ENCODE peak calls at places on chromosomes 7 and 10, in five cellular contexts. X is H1, B is GM12878, E is K562, C is HepG2. H is an unnamed sample. For H3K79me2, the result is how much of the 10 kb centered on the place peaks cover.

GRCh38 chr7:1961776-1962276 is 270.9 kb downstream of the MAD1L1 start:
- DNase-seq in X (no peak), B (peak), E (peak), C (no peak), H (no peak)

GRCh38 chr7:150451097-150451793 is 815 bp downstream of the GIMAP8 start:
- DNase-seq in X (no peak), B (peak), E (no peak), C (no peak), H (no peak)

GRCh38 chr7:151801291-151801690 is 75.6 kb downstream of the PRKAG2 start:
- DNase-seq in X (no peak), B (no peak), E (no peak), C (no peak), H (no peak)

GRCh38 chr7:69276011-69276729 is 322.1 kb upstream of the AUTS2 start:
- DNase-seq in X (no peak), B (no peak), E (no peak), C (no peak), H (no peak)

GRCh38 chr7:93036807-93037206 is 81.0 kb downstream of the SAMD9 start:
- DNase-seq in X (no peak), B (peak), E (no peak), C (no peak), H (no peak)

GRCh38 chr10:128080641-128081040 is 45.6 kb downstream of the MKI67 start:
- DNase-seq in X (no peak), B (no peak), E (no peak), C (no peak), H (no peak)

GRCh38 chr7:142866361-142867096 is 11.7 kb downstream of the EPHB6 start:
- DNase-seq in X (no peak), B (no peak), E (peak), C (peak), H (peak)

GRCh38 chr7:100705341-100705752 is 574 bp upstream of the POP7 start:
- DNase-seq in X (peak), B (peak), E (peak), C (peak), H (peak)

GRCh38 chr10:47101807-47102206 is 190.6 kb downstream of the PTPN20 start:
- DNase-seq in X (no peak), B (no peak), E (no peak), C (no peak), H (no peak)

GRCh38 chr7:29177963-29178612 is 16.5 kb upstream of the CHN2 start:
- DNase-seq in X (no peak), B (no peak), E (no peak), C (no peak), H (no peak)

DNA sequence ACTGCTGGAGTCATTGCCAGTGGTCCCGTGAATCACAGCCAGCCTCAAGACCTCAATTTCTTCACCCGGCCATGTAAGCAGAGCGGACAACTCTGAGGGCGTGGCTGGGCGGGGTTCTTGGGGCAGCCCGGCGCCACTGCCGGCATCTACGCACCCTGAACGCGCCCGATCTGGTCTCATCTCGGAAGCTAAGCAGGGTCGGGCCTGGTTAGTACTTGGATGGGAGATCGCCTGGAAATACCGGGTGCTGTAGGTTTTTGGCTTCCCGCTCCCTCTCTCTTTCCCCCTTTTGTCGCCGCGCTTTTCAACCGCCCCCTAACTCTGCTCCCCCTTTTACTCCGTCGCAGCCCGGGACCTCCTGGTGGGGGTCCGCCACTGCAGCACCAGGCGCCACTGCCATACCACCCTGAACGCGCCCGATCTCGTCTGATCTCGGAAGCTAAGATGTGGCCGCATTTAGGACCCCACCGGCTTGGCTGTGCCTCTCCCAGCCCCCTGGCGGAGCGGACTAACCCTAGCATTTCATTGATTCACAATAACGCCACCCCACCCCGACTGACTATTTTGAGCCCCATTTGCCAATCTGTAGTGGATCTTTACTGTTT is 25.3 kb downstream of the GARIN1A start:
- DNase-seq in X (no peak), B (no peak), E (peak), C (peak), H (peak)
- TF ChIP-seq CHD2 in X (no peak), B (no peak), E (peak), C (no peak), H (peak)

DNA sequence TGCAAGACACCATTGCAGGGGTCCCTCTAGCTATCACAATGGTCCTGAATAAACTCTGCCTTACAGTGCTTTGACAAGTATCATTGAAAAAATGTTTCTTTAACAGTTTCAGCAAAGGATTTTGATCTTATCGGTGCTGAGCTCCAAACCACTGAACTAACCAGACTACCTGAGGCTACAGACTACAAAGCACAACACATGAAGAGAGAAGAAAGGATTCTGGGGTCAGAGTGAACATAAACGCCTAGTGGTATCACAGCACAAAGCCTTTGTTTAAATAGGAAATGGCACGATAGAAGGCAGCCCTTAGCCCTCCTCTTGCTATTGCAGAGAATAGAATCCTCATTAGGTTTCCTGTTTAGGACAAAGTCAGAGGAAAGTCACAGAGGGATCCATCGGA is 71.7 kb downstream of the XPNPEP1 start:
- DNase-seq in X (no peak), B (no peak), E (no peak), C (no peak), H (no peak)
- H3K79me2 ChIP-seq in X (under half), B (under half), E (under half), C (under half), H (under half)

GRCh38 chr7:22787936-22788335 is 34.7 kb downstream of the TOMM7 start:
- DNase-seq in X (no peak), B (no peak), E (no peak), C (no peak), H (no peak)

GRCh38 chr7:22799633-22800032 is 23.0 kb downstream of the TOMM7 start:
- DNase-seq in X (no peak), B (no peak), E (no peak), C (no peak), H (no peak)

GRCh38 chr7:22791204-22792158 is 31.2 kb downstream of the TOMM7 start:
- DNase-seq in X (no peak), B (no peak), E (no peak), C (no peak), H (no peak)

GRCh38 chr7:22793593-22794462 is 28.8 kb downstream of the TOMM7 start:
- DNase-seq in X (no peak), B (no peak), E (no peak), C (no peak), H (no peak)
- TF ChIP-seq CHD2 in X (no peak), B (no peak), E (no peak), C (no peak), H (no peak)

GRCh38 chr10:7846591-7846990 is 28.3 kb downstream of the TAF3 start:
- DNase-seq in X (no peak), B (no peak), E (no peak), C (no peak), H (no peak)
- H3K79me2 ChIP-seq in X (under half), B (under half), E (under half), C (under half), H (under half)

DNA sequence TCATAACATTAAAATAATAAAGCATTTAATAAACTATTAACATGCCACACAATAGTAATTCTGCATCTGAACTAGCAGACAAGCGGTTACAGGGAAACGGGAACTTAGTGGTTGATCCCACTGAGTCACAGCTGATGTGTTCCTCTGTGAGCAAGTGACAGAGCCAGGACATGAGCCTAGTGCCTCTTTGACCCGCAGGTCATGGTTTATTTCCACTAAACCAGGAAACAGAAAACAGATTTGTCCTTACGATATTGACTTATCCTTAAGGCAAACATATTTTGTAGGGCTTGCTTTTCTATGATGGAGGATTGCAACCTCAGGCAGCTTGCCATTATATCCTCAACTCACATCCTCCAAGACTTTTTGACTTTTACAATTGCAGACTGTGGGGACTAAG is 987.3 kb downstream of the CCSER2 start:
- DNase-seq in X (no peak), B (no peak), E (no peak), C (no peak), H (no peak)
- TF ChIP-seq CHD2 in X (no peak), B (no peak), E (no peak), C (no peak), H (no peak)

H was measured in SK-N-SH.